ENCODE peak calls at places on chromosomes 2 and 18, in five cellular contexts. P is neuronal stem cell, L is psoas muscle, F is Karpas-422, N is IMR-90. E is an unnamed sample. For H3K9me3, the result is how much of the 10 kb centered on the place peaks cover.

GRCh38 chr2:223092667-223093066 is 40.7 kb downstream of the KCNE4 start:
- DNase-seq in P (no peak), L (no peak), F (no peak), N (no peak), E (no peak)

GRCh38 chr18:1092228-1092627 is 187.6 kb downstream of the ADCYAP1 start:
- DNase-seq in P (peak), L (no peak), F (no peak), N (no peak), E (no peak)

GRCh38 chr18:61209802-61210201 is 123.4 kb upstream of the CDH20 start:
- DNase-seq in P (no peak), L (no peak), F (no peak), N (no peak), E (no peak)

GRCh38 chr2:136351684-136352083 is 233.7 kb upstream of the CXCR4 start:
- DNase-seq in P (no peak), L (no peak), F (no peak), N (no peak), E (no peak)

GRCh38 chr2:213818436-213818835 is 534.2 kb downstream of the SPAG16 start:
- DNase-seq in P (no peak), L (no peak), F (no peak), N (peak), E (no peak)

GRCh38 chr2:160418398-160418765 is 75.2 kb downstream of the RBMS1 start:
- DNase-seq in P (no peak), L (no peak), F (no peak), N (no peak), E (no peak)

GRCh38 chr2:201235865-201236811 is 24.2 kb upstream of the CASP8 start:
- DNase-seq in P (peak), L (peak), F (peak), N (peak), E (no peak)

GRCh38 chr2:237596856-237597679 is 6.5 kb upstream of the RAB17 start:
- DNase-seq in P (no peak), L (no peak), F (no peak), N (no peak), E (no peak)

GRCh38 chr2:107132141-107132540 is 246.2 kb upstream of the ST6GAL2 start:
- DNase-seq in P (no peak), L (no peak), F (peak), N (no peak), E (no peak)

GRCh38 chr18:6653880-6654279 is 75.6 kb upstream of the ARHGAP28 start:
- DNase-seq in P (no peak), L (no peak), F (no peak), N (no peak), E (no peak)

GRCh38 chr18:63963610-63964256 is 6.1 kb upstream of the SERPINB8 start:
- DNase-seq in P (no peak), L (peak), F (peak), N (peak), E (peak)

GRCh38 chr2:156779416-156780117 is 343.4 kb downstream of the GPD2 start:
- DNase-seq in P (no peak), L (no peak), F (no peak), N (no peak), E (no peak)

GRCh38 chr2:132681766-132682165 is 11.8 kb upstream of the LYPD1 start:
- DNase-seq in P (no peak), L (no peak), F (no peak), N (peak), E (no peak)

GRCh38 chr2:127701651-127702394 is 526 bp downstream of the SFT2D3 start:
- DNase-seq in P (peak), L (peak), F (peak), N (peak), E (peak)

GRCh38 chr18:59056706-59057492 is 82.8 kb upstream of the SEC11C start:
- DNase-seq in P (peak), L (peak), F (peak), N (peak), E (peak)

GRCh38 chr2:7452110-7452851 is 535.1 kb downstream of the RNF144A start:
- DNase-seq in P (no peak), L (no peak), F (no peak), N (no peak), E (no peak)

GRCh38 chr2:39778775-39779751 is at the start of gene THUMPD2:
- DNase-seq in P (peak), L (peak), F (peak), N (peak), E (peak)

GRCh38 chr2:178386951-178387602 is 63.9 kb downstream of the PRKRA start:
- DNase-seq in P (no peak), L (no peak), F (no peak), N (peak), E (no peak)

GRCh38 chr2:8642332-8643078 is 39.4 kb upstream of the ID2 start:
- DNase-seq in P (peak), L (no peak), F (no peak), N (no peak), E (no peak)

GRCh38 chr2:130756041-130756720 is 841 bp downstream of the AMER3 start:
- DNase-seq in P (peak), L (no peak), F (no peak), N (no peak), E (no peak)

GRCh38 chr2:160415991-160416390 is 77.6 kb downstream of the RBMS1 start:
- DNase-seq in P (no peak), L (no peak), F (no peak), N (peak), E (no peak)

DNA sequence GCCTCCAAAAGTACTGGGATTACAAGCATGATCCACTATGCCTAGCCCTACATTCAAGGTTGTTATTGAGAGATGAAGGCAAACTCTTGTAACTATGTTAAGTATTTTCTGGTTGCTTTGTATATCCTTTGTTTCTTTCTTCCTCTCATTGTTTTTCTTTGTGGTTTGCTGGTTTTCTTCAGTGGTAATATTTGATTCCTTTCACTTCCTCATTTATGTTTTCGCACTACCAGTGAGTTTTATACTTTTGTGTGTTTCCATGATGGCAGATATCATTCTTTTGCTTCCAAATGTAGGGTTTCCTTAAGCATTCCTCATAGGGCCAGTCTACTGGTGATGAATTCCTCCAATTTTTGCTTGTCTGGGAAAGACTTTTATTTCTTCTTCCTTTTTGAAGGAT is 90.2 kb downstream of the NCK2 start:
- DNase-seq in P (no peak), L (no peak), F (no peak), N (no peak), E (no peak)
- H3K9me3 ChIP-seq in P (under half), L (under half), F (under half), N (under half), E (under half)

DNA sequence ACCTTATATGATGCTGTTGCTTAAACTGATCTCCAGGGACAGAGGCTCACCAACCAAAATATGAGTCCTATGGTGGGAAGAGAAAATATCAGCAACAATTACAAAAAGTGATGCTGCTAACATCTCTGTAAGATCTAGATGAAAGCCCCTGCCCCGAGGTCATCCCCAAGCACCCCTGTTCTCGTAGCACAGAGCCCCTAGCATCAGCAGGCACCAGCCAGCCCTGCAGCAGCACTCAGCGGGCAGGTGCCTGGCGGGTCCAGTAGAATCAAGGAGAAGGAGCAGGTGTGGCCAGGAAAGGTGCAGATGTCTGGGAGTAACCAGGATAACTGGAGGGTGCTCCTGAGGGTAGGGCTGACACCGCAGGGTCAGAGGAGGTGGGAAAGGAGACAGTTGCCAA is 474.2 kb upstream of the MYT1L start:
- DNase-seq in P (no peak), L (no peak), F (no peak), N (no peak), E (no peak)
- H3K9me3 ChIP-seq in P (under half), L (under half), F (under half), N (under half), E (under half)

GRCh38 chr18:55821219-55821618 is 233.2 kb upstream of the TCF4 start:
- DNase-seq in P (no peak), L (no peak), F (no peak), N (peak), E (no peak)
- H3K9me3 ChIP-seq in P (under half), L (under half), F (under half), N (under half), E (under half)

GRCh38 chr2:234111523-234111922 is 61.0 kb downstream of the SPP2 start:
- DNase-seq in P (no peak), L (no peak), F (no peak), N (peak), E (no peak)
- H3K9me3 ChIP-seq in P (under half), L (under half), F (under half), N (under half), E (under half)

DNA sequence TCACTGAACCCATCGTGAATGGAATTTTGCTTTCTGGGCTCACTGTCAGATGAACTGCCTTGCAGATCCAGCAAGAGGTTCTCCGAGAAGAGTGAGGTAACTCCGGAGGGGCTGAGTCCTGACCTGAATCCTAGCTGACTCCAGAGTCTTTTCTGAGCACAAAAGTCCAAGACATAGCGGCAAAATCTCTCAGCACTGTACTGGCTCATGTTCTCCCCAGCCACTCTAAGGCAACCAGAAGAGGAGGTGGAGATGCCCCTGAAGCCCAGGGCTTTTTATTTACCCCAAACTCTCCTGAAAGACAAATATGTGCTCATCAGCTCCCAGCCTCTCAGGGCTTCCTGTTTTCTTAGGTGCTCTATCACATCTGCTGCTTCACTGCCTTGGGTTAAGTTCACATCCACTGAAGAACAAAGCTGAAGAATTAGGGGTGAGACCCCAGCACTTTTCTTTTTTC is 221.8 kb downstream of the MREG start:
- DNase-seq in P (no peak), L (no peak), F (no peak), N (no peak), E (no peak)
- H3K9me3 ChIP-seq in P (under half), L (under half), F (under half), N (under half), E (under half)

GRCh38 chr2:116810645-116811044 is 1003.8 kb upstream of the DDX18 start:
- DNase-seq in P (no peak), L (no peak), F (no peak), N (no peak), E (no peak)
- H3K9me3 ChIP-seq in P (under half), L (under half), F (under half), N (under half), E (under half)

GRCh38 chr2:229118947-229119346 is 152.1 kb downstream of the PID1 start:
- DNase-seq in P (no peak), L (no peak), F (no peak), N (no peak), E (no peak)
- H3K9me3 ChIP-seq in P (under half), L (under half), F (under half), N (under half), E (under half)

DNA sequence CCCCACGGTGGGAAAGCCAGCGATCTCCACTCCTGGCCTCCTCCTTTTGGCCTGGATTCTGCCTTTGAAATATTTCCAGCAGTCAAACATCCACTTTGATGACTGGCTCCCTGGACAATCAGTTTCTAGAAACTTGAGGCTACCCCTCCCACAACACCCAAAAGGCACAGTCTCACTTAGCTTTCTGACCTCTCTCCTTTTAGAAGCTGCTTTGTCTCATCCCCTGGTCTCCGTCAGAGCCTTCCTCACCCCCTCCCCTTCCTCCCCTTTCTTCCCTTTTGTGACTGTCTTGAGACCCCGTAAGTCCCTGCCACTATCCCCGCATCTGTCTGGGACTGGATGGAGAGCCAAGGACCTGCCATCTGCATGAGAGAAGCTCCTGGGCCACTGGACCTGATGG is 443.6 kb downstream of the EIPR1 start:
- DNase-seq in P (no peak), L (no peak), F (no peak), N (no peak), E (no peak)
- H3K9me3 ChIP-seq in P (under half), L (under half), F (under half), N (half or more), E (under half)

E was measured in T-helper 17 cell.